ENCODE peak calls at places on chromosomes 5 and 9, in nine cellular contexts. One of them, this sample, is unnamed.

GRCh38 chr9:97737429-97737828 is 40.3 kb upstream of the XPA start:
- DNase-seq in smooth muscle cell of the brain vasculature: no peak
- DNase-seq in activated T-helper 1 cell treated with anti-CD3 and anti-CD28 coated beads, Interleukin-2, amount 50 U/mL, for 16 hours: no peak
- DNase-seq in fibroblast of the conjunctiva: no peak
- DNase-seq in B cell: no peak
- DNase-seq in GM06990: no peak
- DNase-seq in LoVo: no peak
- DNase-seq in T-cell: no peak
- DNase-seq in IMR-90: no peak
- DNase-seq in this sample: no peak

GRCh38 chr5:96896806-96897205 is 20.5 kb downstream of the ERAP2 start:
- DNase-seq in smooth muscle cell of the brain vasculature: no peak
- DNase-seq in activated T-helper 1 cell treated with anti-CD3 and anti-CD28 coated beads, Interleukin-2, amount 50 U/mL, for 16 hours: no peak
- DNase-seq in fibroblast of the conjunctiva: no peak
- DNase-seq in B cell: peak
- DNase-seq in GM06990: peak
- DNase-seq in LoVo: no peak
- DNase-seq in T-cell: no peak
- DNase-seq in IMR-90: no peak
- DNase-seq in this sample: no peak

GRCh38 chr9:93460689-93461413 is 7.5 kb upstream of the FAM120AOS start:
- DNase-seq in smooth muscle cell of the brain vasculature: no peak
- DNase-seq in activated T-helper 1 cell treated with anti-CD3 and anti-CD28 coated beads, Interleukin-2, amount 50 U/mL, for 16 hours: no peak
- DNase-seq in fibroblast of the conjunctiva: no peak
- DNase-seq in B cell: no peak
- DNase-seq in GM06990: no peak
- DNase-seq in LoVo: no peak
- DNase-seq in T-cell: no peak
- DNase-seq in IMR-90: no peak
- DNase-seq in this sample: no peak

GRCh38 chr9:110257097-110257955 is 1.0 kb upstream of the TXN start:
- DNase-seq in smooth muscle cell of the brain vasculature: no peak
- DNase-seq in activated T-helper 1 cell treated with anti-CD3 and anti-CD28 coated beads, Interleukin-2, amount 50 U/mL, for 16 hours: no peak
- DNase-seq in fibroblast of the conjunctiva: no peak
- DNase-seq in B cell: no peak
- DNase-seq in GM06990: no peak
- DNase-seq in LoVo: no peak
- DNase-seq in T-cell: no peak
- DNase-seq in IMR-90: peak
- DNase-seq in this sample: no peak

GRCh38 chr5:40717281-40717680 is 37.6 kb downstream of the PTGER4 start:
- DNase-seq in smooth muscle cell of the brain vasculature: peak
- DNase-seq in activated T-helper 1 cell treated with anti-CD3 and anti-CD28 coated beads, Interleukin-2, amount 50 U/mL, for 16 hours: no peak
- DNase-seq in fibroblast of the conjunctiva: peak
- DNase-seq in B cell: no peak
- DNase-seq in GM06990: no peak
- DNase-seq in LoVo: no peak
- DNase-seq in T-cell: no peak
- DNase-seq in IMR-90: peak
- DNase-seq in this sample: no peak

GRCh38 chr9:132857031-132857430 is 21.1 kb downstream of the AK8 start:
- DNase-seq in smooth muscle cell of the brain vasculature: no peak
- DNase-seq in activated T-helper 1 cell treated with anti-CD3 and anti-CD28 coated beads, Interleukin-2, amount 50 U/mL, for 16 hours: no peak
- DNase-seq in fibroblast of the conjunctiva: peak
- DNase-seq in B cell: no peak
- DNase-seq in GM06990: no peak
- DNase-seq in LoVo: no peak
- DNase-seq in T-cell: no peak
- DNase-seq in IMR-90: peak
- DNase-seq in this sample: no peak

GRCh38 chr5:6510132-6510531 is 61.5 kb downstream of the UBE2QL1 start:
- DNase-seq in smooth muscle cell of the brain vasculature: no peak
- DNase-seq in activated T-helper 1 cell treated with anti-CD3 and anti-CD28 coated beads, Interleukin-2, amount 50 U/mL, for 16 hours: no peak
- DNase-seq in fibroblast of the conjunctiva: no peak
- DNase-seq in B cell: no peak
- DNase-seq in GM06990: no peak
- DNase-seq in LoVo: no peak
- DNase-seq in T-cell: no peak
- DNase-seq in IMR-90: no peak
- DNase-seq in this sample: no peak

GRCh38 chr5:84861306-84861705 is 476.6 kb upstream of the EDIL3 start:
- DNase-seq in smooth muscle cell of the brain vasculature: no peak
- DNase-seq in activated T-helper 1 cell treated with anti-CD3 and anti-CD28 coated beads, Interleukin-2, amount 50 U/mL, for 16 hours: no peak
- DNase-seq in fibroblast of the conjunctiva: no peak
- DNase-seq in B cell: no peak
- DNase-seq in GM06990: no peak
- DNase-seq in LoVo: no peak
- DNase-seq in T-cell: no peak
- DNase-seq in IMR-90: peak
- DNase-seq in this sample: no peak

GRCh38 chr9:69131682-69132081 is 42.4 kb upstream of the TJP2 start:
- DNase-seq in smooth muscle cell of the brain vasculature: no peak
- DNase-seq in activated T-helper 1 cell treated with anti-CD3 and anti-CD28 coated beads, Interleukin-2, amount 50 U/mL, for 16 hours: no peak
- DNase-seq in fibroblast of the conjunctiva: peak
- DNase-seq in B cell: no peak
- DNase-seq in GM06990: no peak
- DNase-seq in LoVo: peak
- DNase-seq in T-cell: no peak
- DNase-seq in IMR-90: peak
- DNase-seq in this sample: no peak

GRCh38 chr5:1172670-1173404 is 28.6 kb upstream of the SLC6A19 start:
- DNase-seq in smooth muscle cell of the brain vasculature: no peak
- DNase-seq in activated T-helper 1 cell treated with anti-CD3 and anti-CD28 coated beads, Interleukin-2, amount 50 U/mL, for 16 hours: no peak
- DNase-seq in fibroblast of the conjunctiva: no peak
- DNase-seq in B cell: no peak
- DNase-seq in GM06990: no peak
- DNase-seq in LoVo: no peak
- DNase-seq in T-cell: no peak
- DNase-seq in IMR-90: no peak
- DNase-seq in this sample: no peak

This sample was measured in CD8-positive, alpha-beta T cell.